ENCODE peak calls at places on chromosomes 11 and 22, in four cellular contexts. C, D, Z and H are unnamed samples.

GRCh38 chr11:1387961-1388762 is 1.6 kb upstream of the BRSK2 start:
- DNase-seq in D (no peak), Z (peak; percentile 27), C (no peak), H (no peak)

GRCh38 chr11:107704432-107704831 is 7.4 kb downstream of the SLN start:
- DNase-seq in Z (no peak), C (no peak), D (no peak), H (no peak)

GRCh38 chr11:32602657-32603410 is 19.2 kb downstream of the EIF3M start:
- DNase-seq in C (no peak), D (no peak), Z (no peak), H (no peak)

GRCh38 chr22:36381513-36382079 is 6.2 kb downstream of the MYH9 start:
- DNase-seq in D (no peak), C (no peak), Z (no peak), H (no peak)

GRCh38 chr11:127110542-127110941 is 110.0 kb upstream of the KIRREL3 start:
- DNase-seq in D (peak; percentile 10), C (no peak), Z (no peak), H (no peak)

GRCh38 chr11:11279956-11280689 is 72.9 kb downstream of the CSNK2A3 start:
- DNase-seq in D (no peak), Z (no peak), C (no peak), H (no peak)

GRCh38 chr11:45811571-45812290 is 6.8 kb downstream of the SLC35C1 start:
- DNase-seq in C (no peak), D (no peak), Z (no peak), H (no peak)

GRCh38 chr11:4467043-4467442 is 15.4 kb upstream of the OR52K1 start:
- DNase-seq in Z (no peak), D (no peak), C (no peak), H (no peak)

GRCh38 chr11:48001438-48002021 is 21.2 kb downstream of the PTPRJ start:
- DNase-seq in C (no peak), Z (no peak), D (no peak), H (peak; percentile 79)

GRCh38 chr11:75402002-75402773 is 2.9 kb downstream of the RPS3 start:
- DNase-seq in Z (no peak), C (no peak), D (no peak), H (no peak)
- H3K36me3 ChIP-seq in Z (peaks cover 55% of the 10 kb centered on the region), C (no peaks in the 10 kb centered on the region), D (peaks cover 64% of the 10 kb centered on the region), H (peaks cover 59% of the 10 kb centered on the region)

GRCh38 chr22:25402160-25402500 is 162.3 kb upstream of the GRK3 start:
- DNase-seq in D (no peak), Z (no peak), C (no peak), H (no peak)
- H3K27ac ChIP-seq in D (no peak overlapping the region), Z (no peak overlapping the region), C (peak overlapping the region; percentile 89), H (no peak overlapping the region)

DNA sequence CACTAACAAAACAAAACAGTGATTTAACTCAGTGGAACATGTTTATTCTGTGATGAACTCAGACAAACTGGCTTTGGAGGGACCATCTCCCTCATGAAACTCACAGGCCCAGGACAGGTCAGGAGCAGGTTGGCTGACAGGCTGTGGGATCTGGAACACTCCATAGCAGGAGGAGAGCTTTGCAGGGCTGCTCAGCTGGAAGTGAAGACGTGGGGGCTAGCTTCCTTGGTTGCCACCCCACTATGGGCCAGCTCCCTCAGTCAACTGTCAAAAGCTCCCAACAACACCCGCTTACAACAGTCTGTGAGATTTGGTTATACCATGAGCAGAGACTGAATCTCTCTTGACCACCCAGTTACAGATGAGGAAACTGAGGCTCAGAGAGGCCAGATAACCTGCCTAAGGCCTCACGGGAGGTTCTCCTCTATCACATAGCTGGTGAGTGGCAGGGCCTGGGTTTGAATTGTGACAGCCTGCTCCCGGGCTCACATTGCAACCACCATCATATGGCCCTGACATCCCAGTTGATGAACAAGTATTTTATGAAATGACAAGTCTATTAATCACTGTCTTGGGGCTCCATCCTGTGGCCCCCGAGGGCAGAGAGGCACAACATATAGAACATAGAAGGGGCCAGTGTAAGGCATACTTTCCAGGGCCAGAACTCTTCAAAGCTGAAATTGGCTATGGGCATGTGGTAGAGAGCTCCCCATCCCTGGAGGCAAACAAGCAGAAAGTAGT is 473.4 kb downstream of the MN1 start:
- DNase-seq in D (no peak), C (no peak), Z (no peak), H (no peak)
- H3K4me3 ChIP-seq in D (no peak overlapping the region), C (no peak overlapping the region), Z (no peak overlapping the region), H (no peak overlapping the region)

GRCh38 chr11:128786507-128786906 is 80.6 kb downstream of the KCNJ1 start:
- DNase-seq in Z (no peak), D (no peak), C (no peak), H (no peak)
- H3K36me3 ChIP-seq in Z (no peaks in the 10 kb centered on the region), D (no peaks in the 10 kb centered on the region), C (no peaks in the 10 kb centered on the region), H (peaks cover 79% of the 10 kb centered on the region)

GRCh38 chr11:74055938-74056337 is 47.1 kb upstream of the UCP3 start:
- DNase-seq in D (no peak), C (no peak), Z (no peak), H (no peak)
- H3K27ac ChIP-seq in D (no peak overlapping the region), C (no peak overlapping the region), Z (no peak overlapping the region), H (no peak overlapping the region)

DNA sequence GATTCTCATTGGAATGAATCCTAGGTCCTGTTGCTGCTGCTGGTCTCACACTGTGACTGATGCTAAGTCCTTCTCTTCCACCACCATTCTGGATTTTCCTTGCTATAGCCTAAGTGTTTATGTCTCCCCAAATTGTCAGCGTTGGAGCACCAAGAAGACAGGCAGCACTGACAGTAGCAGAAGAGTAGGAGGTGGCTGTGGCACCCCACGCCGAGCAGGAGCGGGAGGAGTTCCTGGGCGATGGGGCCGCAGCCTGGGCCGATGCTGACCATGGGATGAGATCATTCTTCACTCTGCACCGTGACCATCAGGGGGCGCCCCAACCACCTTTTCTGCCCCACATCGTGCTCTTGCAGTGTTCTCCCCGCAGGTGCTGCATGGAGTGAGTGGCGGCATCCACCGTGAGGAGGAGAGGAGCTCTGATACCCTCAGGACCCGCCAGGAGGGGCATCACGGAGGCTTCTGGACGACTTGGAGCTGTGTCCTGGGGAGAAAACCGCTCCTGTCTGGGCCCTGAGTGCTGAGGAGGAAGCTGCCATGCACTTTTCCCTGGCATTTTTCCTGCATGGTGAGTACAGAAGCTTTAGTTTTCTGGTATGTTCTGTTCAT is 57.0 kb downstream of the LRRC74B start:
- DNase-seq in D (peak; percentile 38), C (peak; percentile 48), Z (peak; percentile 86), H (peak; percentile 50)
- H3K4me3 ChIP-seq in D (no peak overlapping the region), C (no peak overlapping the region), Z (no peak overlapping the region), H (no peak overlapping the region)

GRCh38 chr11:44113572-44113971 is 18.1 kb downstream of the EXT2 start:
- DNase-seq in C (no peak), D (no peak), Z (no peak), H (no peak)

GRCh38 chr11:44108260-44108659 is 12.8 kb downstream of the EXT2 start:
- DNase-seq in C (no peak), Z (no peak), D (no peak), H (no peak)

GRCh38 chr11:44112083-44112865 is 16.8 kb downstream of the EXT2 start:
- DNase-seq in D (no peak), Z (no peak), C (peak; percentile 48), H (no peak)

GRCh38 chr11:44113018-44113417 is 17.5 kb downstream of the EXT2 start:
- DNase-seq in C (no peak), Z (no peak), D (no peak), H (no peak)

DNA sequence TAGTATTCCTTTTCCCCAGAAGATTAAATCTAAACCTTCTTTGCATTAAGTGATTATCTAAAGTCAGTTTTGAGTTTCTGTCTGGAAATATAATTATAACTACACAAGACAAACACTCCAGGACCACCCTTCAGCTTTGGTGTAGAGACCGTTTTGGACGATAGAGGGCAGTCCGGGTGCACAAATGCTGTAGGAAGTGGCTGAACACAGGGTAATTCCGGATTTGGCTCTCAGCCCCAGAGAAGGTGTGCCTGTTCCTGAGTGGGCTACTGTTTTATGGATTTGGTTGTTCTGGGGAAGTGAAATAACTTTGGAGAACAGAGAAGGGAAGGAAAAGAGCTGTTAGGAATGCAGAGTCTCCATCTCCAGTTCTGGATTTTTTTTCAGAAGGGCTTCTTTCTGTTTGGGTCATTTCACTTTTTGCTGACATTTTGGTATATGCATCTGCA is 14.8 kb downstream of the EXT2 start:
- DNase-seq in Z (peak; percentile 70), D (peak; percentile 69), C (peak; percentile 82), H (peak; percentile 3)
- H3K36me3 ChIP-seq in Z (peaks cover 17% of the 10 kb centered on the region), D (peaks cover 54% of the 10 kb centered on the region), C (no peaks in the 10 kb centered on the region), H (peaks cover 21% of the 10 kb centered on the region)